ENCODE peak calls at places on chromosomes 12 and 14, in six cellular contexts. Q, O, W, R, F and N are unnamed samples.

GRCh38 chr14:106879241-106879640 is 1352.9 kb downstream of the TMEM121 start:
- DNase-seq in Q (no peak), O (peak), W (no peak), R (peak), F (no peak), N (peak)

GRCh38 chr12:96774501-96775256 is 132.4 kb upstream of the NEDD1 start:
- DNase-seq in Q (no peak), O (no peak), W (no peak), R (no peak), F (peak), N (no peak)

GRCh38 chr12:53452159-53453077 is 516 bp downstream of the PCBP2 start:
- DNase-seq in Q (no peak), O (peak), W (peak), R (peak), F (peak), N (peak)

GRCh38 chr14:68610251-68610793 is 182.5 kb downstream of the ZFP36L1 start:
- DNase-seq in Q (no peak), O (no peak), W (no peak), R (no peak), F (no peak), N (no peak)

GRCh38 chr12:79927772-79928474 is 7.0 kb downstream of the PPP1R12A start:
- DNase-seq in Q (peak), O (no peak), W (no peak), R (no peak), F (peak), N (no peak)

GRCh38 chr12:53292441-53292840 is 2.9 kb upstream of the PFDN5 start:
- DNase-seq in Q (no peak), O (no peak), W (no peak), R (no peak), F (no peak), N (no peak)

GRCh38 chr12:5908251-5908650 is 36.8 kb downstream of the ANO2 start:
- DNase-seq in Q (no peak), O (no peak), W (no peak), R (no peak), F (no peak), N (no peak)

GRCh38 chr12:115636546-115636945 is 640.9 kb downstream of the MED13L start:
- DNase-seq in Q (no peak), O (no peak), W (no peak), R (no peak), F (no peak), N (no peak)

GRCh38 chr12:92961949-92962348 is 32.9 kb upstream of the EEA1 start:
- DNase-seq in Q (no peak), O (no peak), W (no peak), R (no peak), F (no peak), N (no peak)

GRCh38 chr12:65407388-65408149 is 129.1 kb downstream of the MSRB3 start:
- DNase-seq in Q (no peak), O (no peak), W (no peak), R (no peak), F (no peak), N (no peak)

GRCh38 chr12:110585231-110585799 is 2.2 kb upstream of the PPTC7 start:
- DNase-seq in Q (no peak), O (no peak), W (no peak), R (peak), F (peak), N (no peak)

GRCh38 chr12:88111074-88111652 is 30.7 kb downstream of the CEP290 start:
- DNase-seq in Q (peak), O (no peak), W (no peak), R (peak), F (peak), N (no peak)

GRCh38 chr12:124731869-124732268 is 131.8 kb downstream of the SCARB1 start:
- DNase-seq in Q (no peak), O (no peak), W (no peak), R (no peak), F (no peak), N (no peak)

GRCh38 chr12:124733086-124733485 is 130.6 kb downstream of the SCARB1 start:
- DNase-seq in Q (no peak), O (no peak), W (no peak), R (no peak), F (no peak), N (no peak)

GRCh38 chr12:124732275-124733075 is 131.2 kb downstream of the SCARB1 start:
- DNase-seq in Q (no peak), O (no peak), W (no peak), R (no peak), F (peak), N (no peak)

GRCh38 chr12:124736115-124737039 is 127.3 kb downstream of the SCARB1 start:
- DNase-seq in Q (no peak), O (no peak), W (no peak), R (no peak), F (no peak), N (no peak)

DNA sequence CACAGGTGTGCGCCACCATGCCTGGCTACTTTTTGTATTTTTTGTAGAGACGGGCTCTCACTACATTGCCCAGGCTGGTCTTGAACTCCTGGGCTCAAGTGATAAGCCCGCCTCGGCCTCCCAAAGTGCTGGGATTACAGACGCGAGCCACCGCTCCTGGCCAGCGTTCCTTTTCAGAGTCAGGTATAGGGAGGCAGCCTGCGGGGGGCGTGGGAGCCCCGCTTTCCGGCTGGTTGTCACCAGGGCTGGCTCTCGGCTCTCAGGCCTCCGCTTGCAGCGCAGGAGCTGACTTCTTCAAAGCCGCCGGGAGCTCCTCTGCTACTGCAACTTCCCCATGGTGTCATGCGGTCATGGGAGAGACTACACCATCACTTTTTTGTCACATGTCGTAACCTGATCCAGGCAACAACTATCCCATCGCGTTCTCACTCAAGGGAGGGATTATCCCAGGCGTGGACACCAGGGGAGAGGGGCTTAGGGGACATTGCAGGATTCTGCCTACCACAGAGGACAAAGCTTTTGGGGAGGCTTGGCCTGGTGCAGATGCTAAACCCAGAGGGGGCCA is 129.4 kb downstream of the SCARB1 start:
- DNase-seq in Q (no peak), O (no peak), W (peak), R (peak), F (no peak), N (no peak)
- TF ChIP-seq CTCF in Q (no peak), O (no peak), W (no peak), R (peak), F (no peak), N (no peak)

DNA sequence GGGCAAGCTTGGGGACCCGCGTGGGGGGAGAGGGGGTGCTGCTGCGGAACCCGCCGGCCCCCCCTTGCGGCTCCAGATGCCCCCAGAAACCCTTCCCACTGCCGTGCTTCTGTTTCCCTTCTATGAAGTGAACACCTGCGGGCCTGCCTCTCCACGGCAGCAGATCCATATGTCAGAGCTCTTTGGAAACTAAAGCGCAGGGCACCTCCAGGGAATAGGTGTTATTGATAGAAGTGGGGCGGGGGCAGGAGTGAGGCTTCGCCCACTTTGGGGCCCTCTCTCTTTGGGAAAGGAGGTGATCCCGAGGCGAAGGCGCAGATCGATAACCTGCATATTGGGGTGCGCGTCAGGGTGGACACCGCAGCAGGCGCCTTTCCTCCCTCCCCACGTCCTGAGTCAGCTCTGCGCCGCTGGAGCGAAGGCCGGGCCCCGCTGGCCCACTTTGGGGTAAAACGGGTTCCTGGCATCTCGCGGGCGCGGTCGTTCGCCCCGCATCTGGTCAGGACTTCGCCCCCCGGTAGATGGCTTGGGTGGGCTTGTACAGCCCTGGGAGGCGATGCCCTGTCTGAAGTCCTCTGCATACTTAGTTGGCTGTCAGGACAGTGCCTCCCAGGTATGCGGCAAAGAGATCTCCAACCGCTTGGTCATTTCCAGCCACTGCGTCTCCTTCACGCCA is 524 bp downstream of the KMT5A start:
- DNase-seq in Q (no peak), O (peak), W (no peak), R (peak), F (no peak), N (no peak)
- TF ChIP-seq CTCF in Q (peak), O (no peak), W (no peak), R (no peak), F (no peak), N (no peak)

GRCh38 chr12:75087656-75088055 is 122.0 kb downstream of the KCNC2 start:
- DNase-seq in Q (no peak), O (no peak), W (no peak), R (peak), F (peak), N (no peak)
- TF ChIP-seq CTCF in Q (no peak), O (no peak), W (no peak), R (peak), F (no peak), N (no peak)

DNA sequence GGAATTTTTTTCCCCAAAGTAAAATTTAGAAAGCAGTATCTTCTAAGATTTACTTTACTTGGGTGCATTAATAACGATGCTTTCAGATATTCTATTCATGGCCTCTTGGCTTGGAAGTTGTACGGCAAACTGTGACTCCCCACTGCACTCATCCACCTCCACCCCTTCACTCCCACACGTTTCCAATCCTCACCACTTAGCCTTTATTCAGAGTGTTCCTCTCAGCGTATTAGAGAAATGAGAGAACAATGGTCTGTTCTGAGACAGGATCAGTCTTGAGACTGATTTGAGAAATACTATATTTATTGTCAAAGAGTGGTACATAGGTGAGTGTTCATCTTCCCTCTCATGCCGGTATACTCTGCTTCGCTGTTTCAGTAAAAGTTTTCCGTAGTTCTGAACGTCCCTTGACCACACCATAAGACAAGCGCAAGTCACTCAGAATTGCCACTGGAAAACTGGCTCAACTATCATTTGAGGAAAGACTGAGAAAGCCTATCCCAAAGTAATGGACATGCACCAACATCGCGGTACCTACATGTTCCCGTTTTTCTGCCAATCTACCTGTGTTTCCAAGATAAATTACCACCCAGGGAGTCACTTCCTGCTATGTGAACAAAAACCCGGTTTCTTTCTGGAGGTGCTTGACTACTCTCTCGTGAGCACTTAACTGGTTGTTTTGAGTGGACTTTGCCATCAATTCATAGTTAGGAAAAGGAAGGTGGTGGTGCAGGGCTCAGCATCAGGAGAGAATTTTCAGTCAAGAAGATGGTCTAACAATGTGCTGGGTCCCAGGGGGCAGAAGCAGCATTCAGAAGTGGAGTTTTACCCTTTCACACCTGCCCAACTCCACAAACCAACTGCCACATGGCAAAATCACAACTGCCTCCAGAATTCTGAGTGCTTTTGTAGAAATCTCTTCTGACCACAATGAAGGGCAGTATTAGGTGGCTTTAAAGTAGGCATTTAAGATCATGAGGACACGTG is 1.5 kb downstream of the EGLN3 start:
- DNase-seq in Q (no peak), O (no peak), W (no peak), R (peak), F (no peak), N (no peak)
- TF ChIP-seq CTCF in Q (no peak), O (no peak), W (no peak), R (no peak), F (no peak), N (no peak)

DNA sequence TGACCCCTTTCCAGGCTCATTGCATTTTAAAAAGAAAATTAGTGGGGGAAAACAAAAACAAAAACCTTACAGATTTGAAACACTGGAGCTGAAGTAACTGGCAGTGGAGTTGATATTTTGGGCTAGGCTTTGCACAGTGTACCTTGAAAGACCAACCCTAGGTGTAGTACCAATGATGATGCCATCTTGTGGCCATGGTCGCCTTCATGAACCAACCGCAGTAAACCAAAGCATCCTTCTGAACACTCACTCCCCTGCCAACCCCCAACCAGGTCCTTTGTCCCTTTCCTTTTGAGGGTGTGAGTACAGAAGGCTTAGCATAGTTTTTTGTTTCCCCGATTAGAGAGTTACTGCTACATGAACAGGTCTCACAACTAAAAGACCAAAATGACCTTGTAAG is 5.9 kb downstream of the TOMM20L start:
- DNase-seq in Q (no peak), O (no peak), W (no peak), R (peak), F (no peak), N (no peak)
- TF ChIP-seq CTCF in Q (no peak), O (no peak), W (no peak), R (peak), F (no peak), N (no peak)

DNA sequence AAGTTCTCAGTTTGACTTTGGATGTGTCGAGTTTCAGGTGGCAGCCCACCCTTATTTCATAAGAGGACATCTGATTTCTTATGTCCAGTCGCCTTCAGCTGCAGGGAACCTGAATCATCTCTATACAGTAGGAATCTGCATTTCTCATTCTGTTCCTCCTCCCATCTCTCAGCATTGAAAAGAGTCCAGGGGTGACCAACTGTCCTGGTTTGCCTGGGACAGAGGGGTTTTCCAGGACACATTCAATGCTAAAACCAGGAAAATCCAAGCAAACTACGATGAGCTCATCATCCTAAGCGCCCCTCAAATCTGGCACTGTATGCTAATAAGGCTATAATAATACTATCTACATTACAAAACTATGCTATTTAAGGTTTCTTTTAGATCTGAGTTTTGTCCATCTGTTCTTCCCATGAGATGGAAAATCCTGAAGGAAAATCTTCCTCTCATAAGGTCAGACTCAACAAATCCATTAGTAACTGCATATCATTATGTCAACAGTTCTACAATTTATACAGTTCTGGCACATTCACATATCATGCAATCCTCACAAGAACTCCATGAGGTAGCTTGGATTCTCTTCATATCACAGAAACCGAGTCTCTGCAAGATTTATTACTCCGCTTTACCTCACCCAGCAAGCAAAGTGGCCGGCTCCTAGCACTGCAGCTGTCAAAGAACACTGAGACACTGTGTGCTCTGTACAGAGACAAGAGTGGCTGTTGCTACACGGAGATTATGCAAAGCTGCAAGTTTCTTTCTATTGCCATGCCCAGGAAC is 15.6 kb upstream of the CALM1 start:
- DNase-seq in Q (no peak), O (peak), W (no peak), R (no peak), F (peak), N (no peak)
- TF ChIP-seq CTCF in Q (no peak), O (no peak), W (peak), R (no peak), F (no peak), N (no peak)

DNA sequence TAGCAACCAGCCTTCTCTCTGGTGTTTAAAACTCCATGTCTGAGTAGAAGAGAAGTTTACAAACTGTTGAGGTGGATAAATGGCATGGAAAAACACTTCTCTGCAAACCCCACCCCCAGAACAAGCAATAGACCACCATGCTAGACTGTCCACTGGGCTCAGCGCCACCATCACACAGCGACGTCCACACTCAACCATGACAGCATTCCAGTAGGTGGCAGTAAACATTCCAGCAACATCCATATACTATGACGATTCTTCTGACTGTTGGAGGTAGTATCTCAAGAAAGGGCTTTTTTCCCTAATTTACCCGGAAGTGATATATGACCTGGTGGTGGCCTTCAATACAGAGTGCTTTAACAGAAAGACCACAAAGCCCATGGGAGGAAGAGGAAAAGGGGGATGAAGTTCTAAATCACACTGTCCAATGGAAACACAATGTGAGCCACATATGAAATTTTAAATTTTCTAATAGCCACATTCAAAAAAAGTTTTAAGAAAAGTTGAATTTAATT is 152.2 kb downstream of the SLC15A4 start:
- DNase-seq in Q (no peak), O (no peak), W (no peak), R (peak), F (no peak), N (no peak)
- TF ChIP-seq CTCF in Q (no peak), O (no peak), W (no peak), R (peak), F (no peak), N (no peak)